ENCODE peak calls at places on chromosomes 6 and 20, in five cellular contexts. I is astrocyte of the spinal cord, T is fibroblast of mammary gland, G is esophagus muscularis mucosa, J is left lung. C is an unnamed sample.
A peak's percentile ranks its signal among the peaks of the same experiment; 100 is the strongest.

GRCh38 chr6:91482498-91482897 is 895.6 kb upstream of the MAP3K7 start:
- DNase-seq in J (no peak), G (no peak), T (no peak), I (no peak), C (no peak)

GRCh38 chr6:26330835-26331808 is 33.9 kb upstream of the BTN3A2 start:
- DNase-seq in J (no peak), G (no peak), I (peak; percentile 52), T (peak; percentile 66), C (no peak)

GRCh38 chr6:117548797-117549301 is 53.5 kb downstream of the GOPC start:
- DNase-seq in J (no peak), G (no peak), I (peak; percentile 87), T (no peak), C (no peak)

GRCh38 chr6:85865665-85866372 is 223.1 kb upstream of the SYNCRIP start:
- DNase-seq in T (peak; percentile 78), G (no peak), I (peak; percentile 77), J (no peak), C (peak; percentile 4)

GRCh38 chr6:157840261-157840660 is 17.2 kb downstream of the SNX9 start:
- DNase-seq in I (no peak), T (no peak), J (peak; percentile 29), G (no peak), C (no peak)

GRCh38 chr6:19309661-19310060 is 527.5 kb upstream of the ID4 start:
- DNase-seq in G (no peak), J (no peak), I (no peak), T (no peak), C (no peak)

GRCh38 chr6:129597023-129597713 is 112.8 kb downstream of the ARHGAP18 start:
- DNase-seq in G (no peak), T (no peak), J (no peak), I (no peak), C (no peak)

GRCh38 chr20:35772563-35773058 is 796 bp downstream of the PHF20 start:
- DNase-seq in I (no peak), G (no peak), J (no peak), T (no peak), C (no peak)

GRCh38 chr6:71855406-71855805 is 30.9 kb upstream of the RIMS1 start:
- DNase-seq in T (no peak), I (no peak), G (no peak), J (no peak), C (no peak)

GRCh38 chr6:7156666-7157278 is 49.0 kb downstream of the RREB1 start:
- DNase-seq in G (no peak), T (peak; percentile 87), I (peak; percentile 62), J (no peak), C (peak; percentile 48)

GRCh38 chr6:139967497-139967896 is 593.0 kb upstream of the CITED2 start:
- DNase-seq in T (peak; percentile 36), G (no peak), J (no peak), I (peak; percentile 18), C (no peak)

GRCh38 chr6:44339763-44340625 is 2.5 kb upstream of the SPATS1 start:
- DNase-seq in J (no peak), G (no peak), T (peak; percentile 68), I (no peak), C (no peak)

GRCh38 chr20:10537850-10538480 is 102.9 kb downstream of the SLX4IP start:
- DNase-seq in I (peak; percentile 73), G (no peak), J (no peak), T (peak; percentile 73), C (no peak)

GRCh38 chr6:163416640-163417253 is 2.2 kb downstream of the QKI start:
- DNase-seq in J (no peak), I (peak; percentile 93), G (no peak), T (peak; percentile 87), C (peak; percentile 61)

GRCh38 chr6:84870693-84871092 is 106.3 kb upstream of the TBX18 start:
- DNase-seq in G (no peak), I (no peak), T (no peak), J (no peak), C (no peak)

GRCh38 chr20:18094191-18094590 is 36.5 kb upstream of the OVOL2 start:
- DNase-seq in T (no peak), J (no peak), I (no peak), G (no peak), C (no peak)

GRCh38 chr20:53931597-53931996 is 138.8 kb downstream of the BCAS1 start:
- DNase-seq in I (no peak), T (no peak), J (no peak), G (no peak), C (no peak)

GRCh38 chr6:66900081-66900770 is 1193.2 kb upstream of the EYS start:
- DNase-seq in I (peak; percentile 45), G (no peak), T (no peak), J (no peak), C (no peak)

GRCh38 chr20:46023999-46024398 is 5.0 kb upstream of the SLC12A5 start:
- DNase-seq in T (peak; percentile 38), J (no peak), I (no peak), G (no peak), C (no peak)

GRCh38 chr20:47907031-47907670 is 121.9 kb upstream of the SULF2 start:
- DNase-seq in T (no peak), G (no peak), I (no peak), J (no peak), C (no peak)

GRCh38 chr6:27545271-27546046 is 72.6 kb upstream of the ZNF184 start:
- DNase-seq in T (peak; percentile 85), I (peak; percentile 69), J (no peak), G (no peak), C (no peak)

GRCh38 chr6:49515485-49516146 is 15.9 kb downstream of the GLYATL3 start:
- DNase-seq in J (no peak), I (no peak), T (no peak), G (no peak), C (no peak)

GRCh38 chr6:132270745-132271414 is 130.4 kb downstream of the MOXD1 start:
- DNase-seq in T (no peak), G (no peak), I (no peak), J (no peak), C (no peak)

GRCh38 chr6:79373880-79374279 is 139.4 kb upstream of the HMGN3 start:
- DNase-seq in I (no peak), G (no peak), T (no peak), J (no peak), C (no peak)

GRCh38 chr20:21225215-21225947 is 77.8 kb upstream of the XRN2 start:
- DNase-seq in J (no peak), I (no peak), G (no peak), T (peak; percentile 9), C (no peak)

GRCh38 chr6:28537509-28538140 is 11.9 kb downstream of the GPX5 start:
- DNase-seq in T (peak; percentile 51), J (no peak), I (peak; percentile 8), G (peak; percentile 80), C (no peak)

GRCh38 chr20:18180815-18181214 is 43.2 kb downstream of the KAT14 start:
- DNase-seq in J (no peak), T (no peak), I (no peak), G (no peak), C (no peak)

GRCh38 chr6:82863771-82864170 is 201.9 kb downstream of the UBE3D start:
- DNase-seq in J (no peak), G (no peak), T (no peak), I (no peak), C (no peak)

GRCh38 chr6:124234806-124235205 is 431.1 kb downstream of the NKAIN2 start:
- DNase-seq in I (no peak), T (no peak), G (no peak), J (no peak), C (no peak)

GRCh38 chr20:53343433-53343832 is 250.2 kb downstream of the ZNF217 start:
- DNase-seq in T (no peak), G (no peak), J (no peak), I (no peak), C (no peak)

GRCh38 chr6:158666637-158667359 is 16.9 kb downstream of the SYTL3 start:
- DNase-seq in I (peak; percentile 59), T (peak; percentile 79), G (no peak), J (no peak), C (peak; percentile 57)

GRCh38 chr20:58772786-58773185 is 77.9 kb downstream of the GNAS-AS1 start:
- DNase-seq in I (no peak), T (no peak), G (no peak), J (no peak), C (no peak)

GRCh38 chr6:1527098-1527497 is 82.6 kb upstream of the FOXC1 start:
- DNase-seq in I (peak; percentile 64), J (no peak), G (no peak), T (peak; percentile 58), C (peak; percentile 38)

DNA sequence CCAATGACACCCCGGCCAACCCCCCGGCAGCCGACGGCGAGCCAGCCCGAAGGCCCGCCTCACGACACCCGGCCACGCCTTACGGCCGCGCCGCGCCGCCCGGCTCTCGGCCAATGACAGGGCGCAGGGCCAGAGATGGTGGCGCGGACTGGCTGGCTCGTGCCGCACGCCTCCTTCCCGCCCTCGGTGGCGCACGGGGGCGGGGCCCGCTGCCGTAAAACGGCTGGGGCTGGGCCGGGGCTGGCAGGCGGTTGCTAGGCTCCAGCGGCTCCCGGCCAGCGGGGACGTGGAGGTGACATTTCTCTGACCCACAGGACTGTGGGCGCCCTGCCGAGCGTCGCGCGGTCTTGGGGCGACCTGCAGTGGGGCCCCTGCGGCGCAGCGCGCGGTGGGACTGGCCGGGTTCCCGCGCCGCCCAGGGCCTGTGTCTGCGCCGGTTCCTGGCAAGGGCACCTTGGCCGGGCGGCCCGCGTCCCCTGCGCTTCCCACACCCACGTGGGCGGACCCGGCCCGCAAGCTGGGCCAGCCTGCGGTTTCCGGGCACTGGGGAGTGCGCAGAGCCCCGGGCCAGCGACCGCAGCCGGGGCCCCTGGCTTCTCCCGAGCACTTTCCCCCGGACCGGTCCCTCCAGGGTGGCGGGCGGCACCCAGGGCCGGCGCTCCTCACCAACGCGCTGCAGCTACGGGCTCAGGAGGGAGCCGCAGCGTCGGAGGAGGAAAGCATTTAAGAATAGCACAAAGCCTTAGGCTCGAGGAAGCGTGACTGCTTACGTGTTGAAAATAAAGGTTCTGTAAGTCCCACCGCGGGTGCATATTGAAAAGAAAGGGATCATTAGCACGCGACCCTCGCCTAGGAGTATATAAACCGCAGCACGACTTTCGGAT is at the start of gene MPC1:
- DNase-seq in G (peak; percentile 97), I (peak; percentile 96), J (peak; percentile 99), T (peak; percentile 91), C (peak; percentile 85)
- TF ChIP-seq CTCF in G (no peak), I (no peak), J (no peak), T (no peak), C (no peak)

GRCh38 chr20:6558361-6558760 is 209.1 kb upstream of the BMP2 start:
- DNase-seq in G (no peak), J (no peak), T (peak; percentile 17), I (no peak), C (no peak)
- TF ChIP-seq CTCF in G (no peak), J (no peak), T (no peak), I (peak; percentile 19), C (no peak)

GRCh38 chr6:42467651-42468050 is 15.9 kb upstream of the TRERF1 start:
- DNase-seq in T (no peak), I (no peak), G (peak; percentile 31), J (no peak), C (no peak)
- TF ChIP-seq CTCF in T (no peak), I (no peak), G (no peak), J (no peak), C (no peak)

GRCh38 chr20:9503530-9504251 is 10.7 kb upstream of the LAMP5 start:
- DNase-seq in I (peak; percentile 84), G (peak; percentile 82), J (no peak), T (peak; percentile 77), C (peak; percentile 25)
- TF ChIP-seq CTCF in I (peak; percentile 23), G (no peak), J (no peak), T (peak; percentile 5), C (peak; percentile 33)

C was measured in AG09319.